ENCODE peak calls at places on chromosomes 13 and 19, in seven cellular contexts. One of them, this sample, is unnamed.

GRCh38 chr13:113076681-113077401 is 28.8 kb upstream of the F7 start:
- DNase-seq in fibroblast of villous mesenchyme: no peak
- DNase-seq in fibroblast of the aortic adventitia: no peak
- DNase-seq in fibroblast of lung: no peak
- DNase-seq in IMR-90: no peak
- DNase-seq in mesothelial cell of epicardium: no peak
- DNase-seq in tibial nerve: no peak
- DNase-seq in this sample: no peak

GRCh38 chr19:58118979-58119733 is 21.1 kb upstream of the ZSCAN18 start:
- DNase-seq in fibroblast of the aortic adventitia: no peak
- DNase-seq in mesothelial cell of epicardium: no peak
- DNase-seq in IMR-90: no peak
- DNase-seq in fibroblast of lung: no peak
- DNase-seq in tibial nerve: no peak
- DNase-seq in fibroblast of villous mesenchyme: no peak
- DNase-seq in this sample: no peak

GRCh38 chr19:53792721-53793433 is 31.2 kb downstream of the NLRP12 start:
- DNase-seq in tibial nerve: peak; percentile 82
- DNase-seq in fibroblast of the aortic adventitia: peak; percentile 92
- DNase-seq in mesothelial cell of epicardium: peak; percentile 87
- DNase-seq in IMR-90: peak; percentile 75
- DNase-seq in fibroblast of villous mesenchyme: peak; percentile 89
- DNase-seq in fibroblast of lung: peak; percentile 81
- DNase-seq in this sample: peak; percentile 92

GRCh38 chr13:41196620-41197019 is 2.3 kb upstream of the KBTBD7 start:
- DNase-seq in fibroblast of villous mesenchyme: no peak
- DNase-seq in fibroblast of lung: no peak
- DNase-seq in fibroblast of the aortic adventitia: peak; percentile 5
- DNase-seq in mesothelial cell of epicardium: no peak
- DNase-seq in IMR-90: no peak
- DNase-seq in tibial nerve: no peak
- DNase-seq in this sample: peak; percentile 43

GRCh38 chr13:46134961-46135522 is 30.2 kb upstream of the CPB2 start:
- DNase-seq in fibroblast of the aortic adventitia: no peak
- DNase-seq in tibial nerve: no peak
- DNase-seq in IMR-90: peak; percentile 2
- DNase-seq in mesothelial cell of epicardium: no peak
- DNase-seq in fibroblast of villous mesenchyme: peak; percentile 24
- DNase-seq in fibroblast of lung: peak; percentile 9
- DNase-seq in this sample: peak; percentile 62

GRCh38 chr13:35992964-35993363 is 138.2 kb downstream of the DCLK1 start:
- DNase-seq in mesothelial cell of epicardium: no peak
- DNase-seq in fibroblast of villous mesenchyme: no peak
- DNase-seq in fibroblast of lung: no peak
- DNase-seq in fibroblast of the aortic adventitia: peak; percentile 32
- DNase-seq in IMR-90: no peak
- DNase-seq in tibial nerve: no peak
- DNase-seq in this sample: no peak

GRCh38 chr13:21344662-21345176 is 114.4 kb downstream of the ZDHHC20 start:
- DNase-seq in tibial nerve: no peak
- DNase-seq in fibroblast of the aortic adventitia: no peak
- DNase-seq in IMR-90: no peak
- DNase-seq in fibroblast of lung: no peak
- DNase-seq in mesothelial cell of epicardium: no peak
- DNase-seq in fibroblast of villous mesenchyme: no peak
- DNase-seq in this sample: no peak

GRCh38 chr13:80131204-80131603 is 209.7 kb downstream of the SPRY2 start:
- DNase-seq in fibroblast of villous mesenchyme: peak; percentile 84
- DNase-seq in tibial nerve: peak; percentile 43
- DNase-seq in fibroblast of the aortic adventitia: peak; percentile 70
- DNase-seq in fibroblast of lung: peak; percentile 78
- DNase-seq in mesothelial cell of epicardium: no peak
- DNase-seq in IMR-90: peak; percentile 46
- DNase-seq in this sample: peak; percentile 86

GRCh38 chr13:97944396-97945029 is 9.0 kb upstream of the IPO5 start:
- DNase-seq in fibroblast of villous mesenchyme: peak; percentile 29
- DNase-seq in mesothelial cell of epicardium: no peak
- DNase-seq in fibroblast of the aortic adventitia: peak; percentile 60
- DNase-seq in fibroblast of lung: peak; percentile 45
- DNase-seq in IMR-90: peak; percentile 62
- DNase-seq in tibial nerve: no peak
- DNase-seq in this sample: peak; percentile 69

GRCh38 chr19:39941615-39942507 is 7.4 kb upstream of the FCGBP start:
- DNase-seq in tibial nerve: peak; percentile 20
- DNase-seq in fibroblast of lung: no peak
- DNase-seq in mesothelial cell of epicardium: no peak
- DNase-seq in IMR-90: peak; percentile 38
- DNase-seq in fibroblast of the aortic adventitia: no peak
- DNase-seq in fibroblast of villous mesenchyme: peak; percentile 11
- DNase-seq in this sample: peak; percentile 87

GRCh38 chr13:19818223-19818842 is 35.6 kb upstream of the PSPC1 start:
- DNase-seq in fibroblast of the aortic adventitia: no peak
- DNase-seq in tibial nerve: no peak
- DNase-seq in mesothelial cell of epicardium: peak; percentile 83
- DNase-seq in fibroblast of lung: no peak
- DNase-seq in IMR-90: no peak
- DNase-seq in fibroblast of villous mesenchyme: no peak
- DNase-seq in this sample: peak; percentile 50

GRCh38 chr19:14519860-14520407 is 1.7 kb upstream of the DNAJB1 start:
- DNase-seq in tibial nerve: no peak
- DNase-seq in fibroblast of the aortic adventitia: peak; percentile 72
- DNase-seq in IMR-90: peak; percentile 88
- DNase-seq in fibroblast of lung: peak; percentile 63
- DNase-seq in fibroblast of villous mesenchyme: no peak
- DNase-seq in mesothelial cell of epicardium: no peak
- DNase-seq in this sample: no peak

GRCh38 chr19:35013820-35014754 is 14.0 kb downstream of the GRAMD1A start:
- DNase-seq in fibroblast of villous mesenchyme: no peak
- DNase-seq in tibial nerve: no peak
- DNase-seq in fibroblast of lung: no peak
- DNase-seq in IMR-90: no peak
- DNase-seq in mesothelial cell of epicardium: no peak
- DNase-seq in fibroblast of the aortic adventitia: no peak
- DNase-seq in this sample: peak; percentile 43

DNA sequence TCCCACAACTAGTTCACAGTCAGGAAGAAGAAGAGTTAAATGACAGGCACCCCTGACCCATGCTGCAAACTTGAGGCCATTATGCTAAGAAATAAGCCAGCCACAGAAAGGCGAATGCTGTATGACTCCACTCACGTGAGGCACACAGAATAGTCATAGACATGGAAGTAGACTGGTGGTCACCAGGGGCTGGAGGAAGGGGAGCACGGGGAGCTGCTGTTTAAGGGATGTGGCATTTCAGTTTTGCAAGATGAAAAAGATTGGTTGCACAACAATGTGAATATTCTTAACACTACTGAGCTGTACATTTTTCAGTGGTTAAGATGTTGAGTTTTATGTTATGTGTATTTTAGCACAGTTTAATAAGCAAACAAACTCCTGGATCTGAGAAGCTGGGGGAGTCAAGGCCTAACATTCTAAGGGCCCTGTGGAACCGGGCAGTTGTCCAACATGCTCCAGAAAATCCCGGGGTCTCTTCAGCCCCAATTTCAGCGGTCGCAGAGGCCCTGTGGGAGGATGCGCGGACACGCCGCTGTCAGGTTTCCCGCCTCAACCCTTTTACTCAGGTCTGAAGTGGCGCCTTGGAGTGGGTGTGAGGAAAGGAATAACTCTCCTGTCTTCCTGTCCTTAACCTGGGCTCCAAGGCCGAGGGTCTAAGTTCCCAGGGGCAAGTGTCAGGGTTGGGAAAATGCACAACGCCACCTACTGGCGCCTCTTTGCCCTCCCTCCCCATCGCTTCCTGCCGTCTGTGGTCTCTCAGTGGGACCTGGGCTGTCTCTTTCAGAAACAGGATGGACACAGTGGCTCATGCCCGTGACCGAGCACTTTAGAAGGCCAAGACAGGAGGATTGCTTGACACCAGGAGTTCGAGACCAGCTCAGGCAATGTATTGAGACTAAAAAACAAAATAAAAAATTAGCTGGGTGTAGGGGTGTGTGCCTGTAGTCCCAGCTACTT is 4.4 kb upstream of the TMEM272 start:
- DNase-seq in tibial nerve: no peak
- DNase-seq in IMR-90: peak; percentile 30
- DNase-seq in fibroblast of villous mesenchyme: peak; percentile 54
- DNase-seq in fibroblast of lung: peak; percentile 53
- DNase-seq in mesothelial cell of epicardium: no peak
- DNase-seq in fibroblast of the aortic adventitia: no peak
- DNase-seq in this sample: peak; percentile 62
- TF ChIP-seq CTCF in tibial nerve: no peak
- TF ChIP-seq CTCF in IMR-90: peak; percentile 25
- TF ChIP-seq CTCF in fibroblast of villous mesenchyme: peak; percentile 57
- TF ChIP-seq CTCF in fibroblast of lung: peak; percentile 58
- TF ChIP-seq CTCF in mesothelial cell of epicardium: peak; percentile 29
- TF ChIP-seq CTCF in fibroblast of the aortic adventitia: peak; percentile 52
- TF ChIP-seq CTCF in this sample: peak; percentile 77

DNA sequence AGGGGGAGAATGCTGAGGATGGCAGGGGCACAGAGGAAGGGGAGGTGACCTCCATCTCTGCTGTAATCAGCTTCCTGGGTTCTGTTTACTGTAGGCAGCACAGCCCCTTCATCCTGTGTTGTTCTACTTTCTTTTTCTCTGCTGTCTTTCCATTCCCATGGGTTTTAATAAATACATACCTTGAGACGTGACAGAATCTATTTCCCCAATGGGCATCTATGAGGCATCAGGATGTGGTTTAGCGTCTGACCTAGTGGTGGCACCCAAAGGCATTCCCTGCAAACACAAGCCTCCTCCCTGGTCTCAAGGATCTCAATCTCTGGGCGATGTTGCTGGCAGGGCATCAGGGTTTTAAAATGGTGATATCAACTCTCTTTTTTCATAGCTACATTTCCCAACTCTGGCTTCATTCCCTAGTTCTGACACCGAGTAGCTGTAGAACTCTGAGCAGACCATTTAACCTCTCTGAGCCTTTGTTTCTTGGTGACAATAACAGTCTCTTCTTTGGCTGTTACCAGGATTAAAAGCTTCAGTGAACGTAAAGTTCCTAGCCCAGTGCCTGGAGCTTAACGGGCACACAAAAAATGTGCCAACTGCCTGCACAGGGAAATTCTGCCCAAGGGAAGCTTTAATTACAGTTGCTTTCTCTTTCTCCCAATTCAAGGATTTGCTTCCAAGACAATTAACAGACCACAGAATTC is 60.9 kb downstream of the ALOX5AP start:
- DNase-seq in fibroblast of the aortic adventitia: peak; percentile 76
- DNase-seq in fibroblast of villous mesenchyme: peak; percentile 57
- DNase-seq in tibial nerve: no peak
- DNase-seq in IMR-90: peak; percentile 62
- DNase-seq in fibroblast of lung: peak; percentile 59
- DNase-seq in mesothelial cell of epicardium: no peak
- DNase-seq in this sample: peak; percentile 54
- TF ChIP-seq CTCF in fibroblast of the aortic adventitia: no peak
- TF ChIP-seq CTCF in fibroblast of villous mesenchyme: no peak
- TF ChIP-seq CTCF in tibial nerve: no peak
- TF ChIP-seq CTCF in IMR-90: no peak
- TF ChIP-seq CTCF in fibroblast of lung: peak; percentile 3
- TF ChIP-seq CTCF in mesothelial cell of epicardium: no peak
- TF ChIP-seq CTCF in this sample: no peak

GRCh38 chr13:95155093-95155492 is 146.2 kb downstream of the ABCC4 start:
- DNase-seq in tibial nerve: no peak
- DNase-seq in mesothelial cell of epicardium: no peak
- DNase-seq in fibroblast of villous mesenchyme: peak; percentile 27
- DNase-seq in IMR-90: no peak
- DNase-seq in fibroblast of lung: no peak
- DNase-seq in fibroblast of the aortic adventitia: peak; percentile 20
- DNase-seq in this sample: no peak

GRCh38 chr13:95153647-95154405 is 147.4 kb downstream of the ABCC4 start:
- DNase-seq in fibroblast of lung: peak; percentile 41
- DNase-seq in IMR-90: peak; percentile 21
- DNase-seq in fibroblast of villous mesenchyme: peak; percentile 54
- DNase-seq in tibial nerve: no peak
- DNase-seq in mesothelial cell of epicardium: no peak
- DNase-seq in fibroblast of the aortic adventitia: peak; percentile 68
- DNase-seq in this sample: peak; percentile 28

GRCh38 chr13:95155504-95155903 is 145.7 kb downstream of the ABCC4 start:
- DNase-seq in tibial nerve: no peak
- DNase-seq in fibroblast of villous mesenchyme: no peak
- DNase-seq in IMR-90: no peak
- DNase-seq in fibroblast of lung: no peak
- DNase-seq in fibroblast of the aortic adventitia: no peak
- DNase-seq in mesothelial cell of epicardium: no peak
- DNase-seq in this sample: no peak

GRCh38 chr13:95154441-95154886 is 146.8 kb downstream of the ABCC4 start:
- DNase-seq in IMR-90: no peak
- DNase-seq in fibroblast of lung: peak; percentile 21
- DNase-seq in mesothelial cell of epicardium: no peak
- DNase-seq in tibial nerve: no peak
- DNase-seq in fibroblast of villous mesenchyme: no peak
- DNase-seq in fibroblast of the aortic adventitia: peak; percentile 14
- DNase-seq in this sample: no peak

DNA sequence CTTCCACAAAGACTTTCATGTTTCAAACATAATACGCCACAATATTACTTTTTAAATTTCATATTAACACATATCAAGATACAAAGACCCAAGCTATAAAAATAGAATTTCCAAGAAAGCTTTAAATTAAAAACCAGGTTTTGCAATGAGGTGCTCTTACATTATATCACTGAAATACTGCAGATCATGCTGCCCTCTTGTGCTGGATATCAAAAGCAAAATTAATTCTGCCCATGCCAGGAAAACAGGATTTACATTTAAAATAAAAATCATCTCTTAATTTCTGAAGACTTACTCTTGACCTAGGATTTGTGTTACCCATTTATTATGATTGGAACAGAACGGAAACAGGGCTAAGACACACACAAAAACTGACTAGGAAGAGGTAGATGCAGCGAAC is 145.0 kb downstream of the ABCC4 start:
- DNase-seq in fibroblast of the aortic adventitia: peak; percentile 63
- DNase-seq in fibroblast of villous mesenchyme: no peak
- DNase-seq in IMR-90: peak; percentile 17
- DNase-seq in mesothelial cell of epicardium: no peak
- DNase-seq in fibroblast of lung: peak; percentile 61
- DNase-seq in tibial nerve: no peak
- DNase-seq in this sample: peak; percentile 73
- TF ChIP-seq CTCF in fibroblast of the aortic adventitia: peak; percentile 45
- TF ChIP-seq CTCF in fibroblast of villous mesenchyme: peak; percentile 16
- TF ChIP-seq CTCF in IMR-90: peak; percentile 40
- TF ChIP-seq CTCF in mesothelial cell of epicardium: no peak
- TF ChIP-seq CTCF in fibroblast of lung: peak; percentile 44
- TF ChIP-seq CTCF in tibial nerve: no peak
- TF ChIP-seq CTCF in this sample: peak; percentile 57

DNA sequence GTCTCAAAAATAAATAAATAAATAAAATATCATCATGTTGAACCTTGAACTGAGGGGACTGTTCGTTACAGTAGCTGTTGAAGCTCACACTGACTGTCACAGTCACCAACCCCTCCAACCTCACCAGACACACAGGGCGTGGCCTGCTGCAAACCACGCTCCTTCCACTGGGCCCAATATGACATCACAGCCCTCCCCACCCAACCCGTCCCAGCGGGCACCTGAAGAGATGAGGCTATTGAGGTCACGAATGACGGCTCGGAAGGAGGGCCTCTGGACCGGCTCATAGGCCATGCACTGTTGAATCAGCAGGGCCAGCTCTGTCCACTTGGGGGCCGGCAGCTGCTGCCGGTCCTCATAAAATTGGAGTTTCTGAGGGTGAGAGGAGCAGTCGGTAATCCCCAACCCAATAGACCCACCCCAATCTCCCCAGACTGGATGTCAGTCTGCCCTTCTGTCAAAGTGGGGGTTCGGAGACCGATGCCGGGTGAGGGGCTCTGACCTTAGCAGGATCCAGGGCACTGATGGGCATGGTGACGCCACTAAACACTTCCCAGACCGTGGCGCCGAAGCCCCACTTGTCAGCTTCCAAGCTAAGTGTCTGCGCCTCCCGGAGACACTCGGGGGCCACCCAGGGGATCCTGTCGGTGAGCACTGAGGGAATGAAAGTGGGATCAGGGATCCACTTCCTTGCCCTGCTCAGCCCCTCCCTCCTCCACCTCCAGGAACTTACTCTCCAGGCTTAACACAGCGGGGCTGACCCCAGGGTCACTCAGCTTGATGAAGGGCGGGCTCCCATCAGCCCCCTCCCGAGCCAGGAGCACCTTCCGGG is 13.2 kb downstream of the JAK3 start:
- DNase-seq in mesothelial cell of epicardium: no peak
- DNase-seq in fibroblast of lung: no peak
- DNase-seq in IMR-90: no peak
- DNase-seq in fibroblast of the aortic adventitia: no peak
- DNase-seq in tibial nerve: no peak
- DNase-seq in fibroblast of villous mesenchyme: no peak
- DNase-seq in this sample: no peak
- TF ChIP-seq CTCF in mesothelial cell of epicardium: no peak
- TF ChIP-seq CTCF in fibroblast of lung: peak; percentile 13
- TF ChIP-seq CTCF in IMR-90: peak; percentile 11
- TF ChIP-seq CTCF in fibroblast of the aortic adventitia: no peak
- TF ChIP-seq CTCF in tibial nerve: no peak
- TF ChIP-seq CTCF in fibroblast of villous mesenchyme: peak; percentile 4
- TF ChIP-seq CTCF in this sample: peak; percentile 30

This sample was measured in choroid plexus epithelial cell.